ENCODE peak calls at places on chromosomes 7 and 10, in eight cellular contexts. S is lower leg skin, I is RWPE1, N is lower lobe of right lung, D is AG10803, R is GM13976, E is WERI-Rb-1, V is osteocyte. U is an unnamed sample.

GRCh38 chr10:113187066-113187777 is 237.2 kb downstream of the TCF7L2 start:
- DNase-seq in N (no peak), I (no peak), E (no peak), R (peak; percentile 2), S (no peak), V (no peak), D (no peak), U (no peak)

GRCh38 chr10:5528989-5529701 is 4.4 kb downstream of the CALML3 start:
- DNase-seq in E (no peak), D (no peak), S (peak; percentile 81), I (no peak), N (no peak), R (no peak), V (no peak), U (no peak)

GRCh38 chr7:150425670-150426069 is 24.8 kb upstream of the GIMAP8 start:
- DNase-seq in N (no peak), V (no peak), D (no peak), E (no peak), S (no peak), I (no peak), R (no peak), U (no peak)

GRCh38 chr10:50335397-50335796 is 84.1 kb upstream of the ASAH2 start:
- DNase-seq in D (no peak), V (no peak), R (no peak), E (no peak), N (no peak), S (no peak), I (no peak), U (no peak)

GRCh38 chr10:45179716-45180115 is 135.7 kb downstream of the OR13A1 start:
- DNase-seq in S (no peak), R (no peak), E (no peak), N (no peak), V (no peak), I (no peak), D (peak; percentile 19), U (no peak)

GRCh38 chr10:55311823-55312431 is 510.9 kb upstream of the PCDH15 start:
- DNase-seq in I (peak; percentile 42), S (no peak), D (no peak), R (no peak), V (no peak), N (no peak), E (no peak), U (no peak)

GRCh38 chr10:8032558-8032957 is 21.9 kb upstream of the GATA3 start:
- DNase-seq in E (no peak), D (no peak), I (no peak), R (no peak), N (no peak), S (peak; percentile 40), V (no peak), U (no peak)

GRCh38 chr7:51229106-51229537 is 87.5 kb downstream of the COBL start:
- DNase-seq in R (no peak), S (peak; percentile 82), D (no peak), N (no peak), I (no peak), E (no peak), V (peak; percentile 44), U (no peak)

GRCh38 chr10:55220975-55221374 is 419.9 kb upstream of the PCDH15 start:
- DNase-seq in N (no peak), V (no peak), S (no peak), E (no peak), I (no peak), D (no peak), R (no peak), U (no peak)

GRCh38 chr7:1894313-1894900 is 224.3 kb downstream of the ELFN1 start:
- DNase-seq in S (no peak), I (no peak), D (no peak), R (no peak), E (no peak), N (no peak), V (no peak), U (no peak)

GRCh38 chr10:130771491-130771890 is 540.0 kb downstream of the TCERG1L start:
- DNase-seq in R (no peak), I (no peak), N (no peak), E (peak; percentile 74), S (peak; percentile 56), V (no peak), D (no peak), U (no peak)

GRCh38 chr7:49778731-49779270 is 5.4 kb downstream of the VWC2 start:
- DNase-seq in N (no peak), R (no peak), E (no peak), I (no peak), D (no peak), V (no peak), S (no peak), U (no peak)

GRCh38 chr10:80612261-80612660 is 74.6 kb downstream of the SH2D4B start:
- DNase-seq in N (no peak), E (no peak), V (no peak), I (no peak), D (no peak), R (no peak), S (peak; percentile 67), U (no peak)

GRCh38 chr7:90772410-90772809 is 176.3 kb downstream of the CDK14 start:
- DNase-seq in E (no peak), V (no peak), N (no peak), S (no peak), R (no peak), D (no peak), I (no peak), U (no peak)

GRCh38 chr10:68331455-68332258 is at the start of gene HNRNPH3:
- DNase-seq in S (peak; percentile 100), N (peak; percentile 97), R (peak; percentile 97), V (peak; percentile 100), I (peak; percentile 97), E (peak; percentile 98), D (peak; percentile 96), U (peak; percentile 99)

GRCh38 chr10:68333452-68333851 is 724 bp upstream of the PBLD start:
- DNase-seq in I (no peak), E (no peak), N (no peak), V (no peak), S (no peak), R (no peak), D (no peak), U (no peak)

GRCh38 chr10:68332259-68333057 is at the start of gene PBLD:
- DNase-seq in S (peak; percentile 92), N (peak; percentile 81), E (peak; percentile 86), V (peak; percentile 87), I (peak; percentile 66), R (peak; percentile 50), D (peak; percentile 76), U (peak; percentile 81)

GRCh38 chr10:68333905-68334431 is 1.2 kb upstream of the PBLD start:
- DNase-seq in R (no peak), N (no peak), D (no peak), S (no peak), V (no peak), E (no peak), I (no peak), U (no peak)

DNA sequence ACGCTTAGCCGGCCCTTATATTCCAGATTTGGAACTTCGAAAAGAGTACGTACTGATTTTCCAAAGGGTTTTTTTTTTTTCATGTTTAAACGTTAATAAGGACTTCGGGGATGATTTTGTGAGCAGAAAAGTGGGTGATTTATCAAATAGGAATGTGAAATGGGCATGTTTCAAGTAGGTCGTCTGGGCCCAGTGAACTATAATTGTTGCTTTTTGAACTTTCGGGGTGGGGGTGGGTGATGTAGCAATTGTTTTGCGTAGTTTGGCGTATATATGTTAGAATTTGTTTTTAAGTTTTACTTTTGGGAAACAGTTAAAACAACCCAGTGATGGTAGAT is 299 bp upstream of the PBLD start:
- DNase-seq in S (no peak), V (no peak), N (no peak), D (peak; percentile 76), R (no peak), I (no peak), E (no peak), U (no peak)
- TF ChIP-seq CTCF in S (no peak), V (no peak), N (no peak), D (no peak), R (no peak), I (peak; percentile 9), E (no peak), U (no peak)

DNA sequence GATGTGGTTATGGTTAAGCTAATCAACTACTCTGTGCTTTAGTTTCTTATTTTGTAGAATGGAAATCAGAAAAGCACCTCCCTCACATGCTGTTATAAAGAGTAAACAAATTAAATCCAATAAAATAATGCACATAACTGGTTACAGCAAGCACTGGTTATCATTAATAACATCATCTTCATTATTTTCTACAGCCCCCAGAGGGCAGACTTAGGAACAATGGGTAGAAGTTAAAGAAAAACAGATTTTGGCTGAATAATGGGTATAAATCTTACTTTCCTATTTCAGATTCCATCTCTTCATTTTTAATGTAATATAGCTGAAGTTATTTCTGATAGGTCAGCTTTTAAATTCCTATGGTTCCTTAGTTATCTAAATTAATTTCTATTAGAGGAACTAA is 126.5 kb downstream of the DOCK4 start:
- DNase-seq in R (no peak), N (no peak), V (no peak), I (no peak), E (no peak), D (no peak), S (no peak), U (no peak)
- TF ChIP-seq CTCF in R (no peak), N (no peak), V (peak; percentile 37), I (peak; percentile 13), E (no peak), D (peak; percentile 25), S (no peak), U (no peak)

GRCh38 chr7:25318077-25318476 is 89.8 kb upstream of the NPVF start:
- DNase-seq in N (no peak), I (no peak), V (no peak), E (no peak), D (no peak), S (no peak), R (no peak), U (no peak)
- TF ChIP-seq CTCF in N (no peak), I (no peak), V (peak; percentile 24), E (no peak), D (no peak), S (no peak), R (no peak), U (no peak)

GRCh38 chr7:95662987-95663386 is 66.7 kb upstream of the PDK4 start:
- DNase-seq in I (no peak), V (no peak), S (no peak), N (no peak), R (no peak), D (no peak), E (no peak), U (no peak)
- TF ChIP-seq CTCF in I (no peak), V (no peak), S (no peak), N (no peak), R (no peak), D (no peak), E (no peak), U (no peak)

U was measured in Calu3.